ENCODE peak calls at places on chromosome 9, in four cellular contexts. One of them, this sample, is unnamed.

GRCh38 chr9:98995059-98995665 is 51.5 kb downstream of the COL15A1 start:
- DNase-seq in trophoblast cell: no peak
- DNase-seq in mesendoderm: no peak
- DNase-seq in H1: no peak
- DNase-seq in this sample: peak; percentile 17

GRCh38 chr9:84799231-84799630 is 129.7 kb downstream of the NTRK2 start:
- DNase-seq in trophoblast cell: no peak
- DNase-seq in mesendoderm: no peak
- DNase-seq in H1: no peak
- DNase-seq in this sample: no peak

GRCh38 chr9:133752739-133753446 is 14.7 kb upstream of the SARDH start:
- DNase-seq in trophoblast cell: no peak
- DNase-seq in mesendoderm: no peak
- DNase-seq in H1: no peak
- DNase-seq in this sample: peak; percentile 4

GRCh38 chr9:137583347-137583746 is 4.6 kb upstream of the DPH7 start:
- DNase-seq in trophoblast cell: no peak
- DNase-seq in mesendoderm: no peak
- DNase-seq in H1: no peak
- DNase-seq in this sample: no peak

GRCh38 chr9:114771901-114772300 is 33.9 kb downstream of the TNFSF15 start:
- DNase-seq in trophoblast cell: no peak
- DNase-seq in mesendoderm: no peak
- DNase-seq in H1: no peak
- DNase-seq in this sample: no peak

GRCh38 chr9:90038778-90039177 is 434.0 kb downstream of the GADD45G start:
- DNase-seq in trophoblast cell: no peak
- DNase-seq in mesendoderm: no peak
- DNase-seq in H1: no peak
- DNase-seq in this sample: no peak

GRCh38 chr9:82299870-82300269 is 311.3 kb downstream of the SPATA31D1 start:
- DNase-seq in trophoblast cell: no peak
- DNase-seq in mesendoderm: no peak
- DNase-seq in H1: no peak
- DNase-seq in this sample: no peak

GRCh38 chr9:84277646-84278045 is 62.9 kb downstream of the SLC28A3 start:
- DNase-seq in trophoblast cell: peak; percentile 69
- DNase-seq in mesendoderm: no peak
- DNase-seq in H1: no peak
- DNase-seq in this sample: no peak

GRCh38 chr9:89363921-89364663 is 45.8 kb downstream of the SECISBP2 start:
- DNase-seq in trophoblast cell: no peak
- DNase-seq in mesendoderm: no peak
- DNase-seq in H1: no peak
- DNase-seq in this sample: no peak

GRCh38 chr9:92718086-92719001 is 46.3 kb downstream of the BICD2 start:
- DNase-seq in trophoblast cell: no peak
- DNase-seq in mesendoderm: no peak
- DNase-seq in H1: no peak
- DNase-seq in this sample: no peak

GRCh38 chr9:117092582-117092981 is 322.3 kb downstream of the ASTN2 start:
- DNase-seq in trophoblast cell: no peak
- DNase-seq in mesendoderm: peak; percentile 70
- DNase-seq in H1: no peak
- DNase-seq in this sample: no peak

GRCh38 chr9:19102181-19102630 is 498 bp downstream of the HAUS6 start:
- DNase-seq in trophoblast cell: no peak
- DNase-seq in mesendoderm: peak; percentile 65
- DNase-seq in H1: no peak
- DNase-seq in this sample: no peak

GRCh38 chr9:28810375-28811075 is 1237.2 kb upstream of the C9orf72 start:
- DNase-seq in trophoblast cell: no peak
- DNase-seq in mesendoderm: peak; percentile 25
- DNase-seq in H1: no peak
- DNase-seq in this sample: no peak

GRCh38 chr9:89523948-89524347 is 26.0 kb upstream of the SEMA4D start:
- DNase-seq in trophoblast cell: no peak
- DNase-seq in mesendoderm: no peak
- DNase-seq in H1: no peak
- DNase-seq in this sample: no peak

GRCh38 chr9:136856541-136857141 is 4.5 kb downstream of the MAMDC4 start:
- DNase-seq in trophoblast cell: no peak
- DNase-seq in mesendoderm: no peak
- DNase-seq in H1: no peak
- DNase-seq in this sample: peak; percentile 31

GRCh38 chr9:76932778-76933177 is 26.9 kb upstream of the PRUNE2 start:
- DNase-seq in trophoblast cell: peak; percentile 22
- DNase-seq in mesendoderm: peak; percentile 11
- DNase-seq in H1: no peak
- DNase-seq in this sample: no peak

GRCh38 chr9:114287001-114287762 is 35.7 kb upstream of the ORM1 start:
- DNase-seq in trophoblast cell: no peak
- DNase-seq in mesendoderm: no peak
- DNase-seq in H1: no peak
- DNase-seq in this sample: peak; percentile 29

GRCh38 chr9:101495810-101496209 is 37.8 kb upstream of the RNF20 start:
- DNase-seq in trophoblast cell: no peak
- DNase-seq in mesendoderm: no peak
- DNase-seq in H1: no peak
- DNase-seq in this sample: no peak

GRCh38 chr9:137028281-137029057 is 432 bp upstream of the ABCA2 start:
- DNase-seq in trophoblast cell: peak; percentile 70
- DNase-seq in mesendoderm: peak; percentile 34
- DNase-seq in H1: no peak
- DNase-seq in this sample: peak; percentile 55

GRCh38 chr9:120369608-120370220 is 210.3 kb downstream of the CDK5RAP2 start:
- DNase-seq in trophoblast cell: no peak
- DNase-seq in mesendoderm: no peak
- DNase-seq in H1: no peak
- DNase-seq in this sample: no peak

GRCh38 chr9:119216891-119217290 is 152.3 kb downstream of the BRINP1 start:
- DNase-seq in trophoblast cell: no peak
- DNase-seq in mesendoderm: no peak
- DNase-seq in H1: no peak
- DNase-seq in this sample: no peak

GRCh38 chr9:119218293-119218692 is 150.9 kb downstream of the BRINP1 start:
- DNase-seq in trophoblast cell: no peak
- DNase-seq in mesendoderm: no peak
- DNase-seq in H1: no peak
- DNase-seq in this sample: no peak

GRCh38 chr9:119221281-119221680 is 148.0 kb downstream of the BRINP1 start:
- DNase-seq in trophoblast cell: no peak
- DNase-seq in mesendoderm: no peak
- DNase-seq in H1: no peak
- DNase-seq in this sample: no peak

DNA sequence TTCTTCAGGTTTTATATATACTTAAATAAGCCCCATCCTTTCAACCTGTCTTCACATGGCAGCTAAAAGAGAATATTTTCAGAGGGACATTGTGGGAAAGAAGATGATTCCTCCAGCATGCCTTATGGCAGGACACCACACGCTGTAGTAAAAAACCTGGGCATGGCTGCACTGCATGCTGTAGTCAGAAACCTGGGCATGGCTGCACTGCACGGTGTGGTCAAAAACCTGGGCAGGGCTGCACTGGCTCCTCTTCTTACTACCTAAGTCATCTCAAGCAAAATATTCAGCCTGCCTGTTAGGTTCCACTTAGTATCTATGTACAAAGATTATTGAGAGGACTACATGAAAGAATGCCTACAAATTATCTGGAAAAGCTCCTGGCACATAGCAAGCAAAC is 153.6 kb downstream of the BRINP1 start:
- DNase-seq in trophoblast cell: no peak
- DNase-seq in mesendoderm: no peak
- DNase-seq in H1: no peak
- DNase-seq in this sample: no peak
- H3K79me2 ChIP-seq in trophoblast cell: no peaks in the 10 kb centered on the region
- H3K79me2 ChIP-seq in mesendoderm: no peaks in the 10 kb centered on the region
- H3K79me2 ChIP-seq in H1: no peaks in the 10 kb centered on the region
- H3K79me2 ChIP-seq in this sample: peaks cover 1% of the 10 kb centered on the region

DNA sequence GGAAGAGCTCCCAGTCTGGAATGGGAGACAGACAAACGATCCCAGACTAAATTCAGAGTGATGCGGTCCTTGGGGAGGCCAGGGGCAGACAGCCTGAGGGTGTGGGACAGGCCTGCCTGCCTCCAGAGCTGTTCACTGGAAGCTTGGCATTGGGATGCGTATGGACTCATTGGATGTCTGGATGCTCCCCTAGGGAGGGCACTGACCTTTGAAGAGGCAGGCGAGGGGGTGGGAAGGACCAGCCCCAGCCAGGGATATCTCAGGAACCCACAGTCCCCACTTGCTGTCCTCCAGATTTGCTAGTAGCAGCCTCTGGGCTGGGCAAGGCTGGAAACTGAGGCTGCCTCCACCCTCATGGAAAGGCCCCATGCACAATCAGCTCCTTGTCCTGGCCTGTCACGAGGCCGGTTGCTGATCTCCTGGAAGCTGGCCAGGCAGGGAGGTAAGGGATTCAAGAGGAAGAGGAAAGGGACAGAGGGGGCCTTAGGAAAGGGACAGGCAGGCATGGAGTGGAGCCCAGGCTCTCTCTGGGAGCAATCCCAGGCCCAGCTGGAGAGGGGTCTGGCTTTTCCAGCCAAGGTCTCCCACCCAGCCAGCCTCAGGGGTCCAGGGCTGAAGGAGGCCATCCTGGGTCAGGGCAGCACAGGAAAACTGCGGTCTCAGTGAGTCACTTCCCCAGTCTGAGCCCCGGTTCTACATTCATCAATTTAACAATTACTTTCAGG is 69.1 kb upstream of the GGTA1 start:
- DNase-seq in trophoblast cell: no peak
- DNase-seq in mesendoderm: no peak
- DNase-seq in H1: no peak
- DNase-seq in this sample: no peak
- H3K79me1 ChIP-seq in trophoblast cell: no peaks in the 10 kb centered on the region
- H3K79me1 ChIP-seq in mesendoderm: no peaks in the 10 kb centered on the region
- H3K79me1 ChIP-seq in H1: no peaks in the 10 kb centered on the region
- H3K79me1 ChIP-seq in this sample: no peaks in the 10 kb centered on the region

GRCh38 chr9:32554107-32554506 is 1.7 kb upstream of the TOPORS start:
- DNase-seq in trophoblast cell: no peak
- DNase-seq in mesendoderm: no peak
- DNase-seq in H1: no peak
- DNase-seq in this sample: no peak

GRCh38 chr9:32551491-32552049 is 557 bp upstream of the SMIM27 start:
- DNase-seq in trophoblast cell: peak; percentile 52
- DNase-seq in mesendoderm: no peak
- DNase-seq in H1: no peak
- DNase-seq in this sample: peak; percentile 33

GRCh38 chr9:32552172-32552872 is at the start of the genes SMIM27 and TOPORS:
- DNase-seq in trophoblast cell: peak; percentile 95
- DNase-seq in mesendoderm: peak; percentile 95
- DNase-seq in H1: peak; percentile 69
- DNase-seq in this sample: peak; percentile 91

GRCh38 chr9:32550609-32551490 is 1.3 kb upstream of the SMIM27 start:
- DNase-seq in trophoblast cell: peak; percentile 90
- DNase-seq in mesendoderm: peak; percentile 99
- DNase-seq in H1: peak; percentile 95
- DNase-seq in this sample: peak; percentile 99

GRCh38 chr9:32550046-32550608 is 2.0 kb upstream of the SMIM27 start:
- DNase-seq in trophoblast cell: no peak
- DNase-seq in mesendoderm: peak; percentile 58
- DNase-seq in H1: no peak
- DNase-seq in this sample: no peak
- H3K79me2 ChIP-seq in trophoblast cell: peaks cover 14% of the 10 kb centered on the region
- H3K79me2 ChIP-seq in mesendoderm: peaks cover 50% of the 10 kb centered on the region
- H3K79me2 ChIP-seq in H1: peaks cover 69% of the 10 kb centered on the region
- H3K79me2 ChIP-seq in this sample: peaks cover 33% of the 10 kb centered on the region

GRCh38 chr9:121736964-121737462 is 85.6 kb downstream of the DAB2IP start:
- DNase-seq in trophoblast cell: peak; percentile 80
- DNase-seq in mesendoderm: peak; percentile 83
- DNase-seq in H1: no peak
- DNase-seq in this sample: peak; percentile 92

GRCh38 chr9:121736147-121736721 is 84.8 kb downstream of the DAB2IP start:
- DNase-seq in trophoblast cell: peak; percentile 65
- DNase-seq in mesendoderm: peak; percentile 86
- DNase-seq in H1: no peak
- DNase-seq in this sample: peak; percentile 90

GRCh38 chr9:121734465-121734864 is 83.0 kb downstream of the DAB2IP start:
- DNase-seq in trophoblast cell: peak; percentile 26
- DNase-seq in mesendoderm: no peak
- DNase-seq in H1: no peak
- DNase-seq in this sample: no peak

GRCh38 chr9:121735065-121735791 is 83.8 kb downstream of the DAB2IP start:
- DNase-seq in trophoblast cell: no peak
- DNase-seq in mesendoderm: peak; percentile 96
- DNase-seq in H1: peak; percentile 71
- DNase-seq in this sample: peak; percentile 89

GRCh38 chr9:121735792-121736130 is 84.3 kb downstream of the DAB2IP start:
- DNase-seq in trophoblast cell: peak; percentile 93
- DNase-seq in mesendoderm: peak; percentile 74
- DNase-seq in H1: no peak
- DNase-seq in this sample: peak; percentile 50
- H3K79me1 ChIP-seq in trophoblast cell: peaks cover 12% of the 10 kb centered on the region
- H3K79me1 ChIP-seq in mesendoderm: peaks cover 35% of the 10 kb centered on the region
- H3K79me1 ChIP-seq in H1: peaks cover 27% of the 10 kb centered on the region
- H3K79me1 ChIP-seq in this sample: peaks cover 4% of the 10 kb centered on the region

This sample was measured in H9.